ENCODE peak calls at places on chromosomes 4 and X, in ten cellular contexts. One of them, this sample, is unnamed.

GRCh38 chr4:154076921-154077320 is 288.0 kb upstream of the SFRP2 start:
- DNase-seq in AG04449: no peak
- DNase-seq in HT1080: peak
- DNase-seq in NCI-H1092: no peak
- DNase-seq in PC-3: peak
- DNase-seq in midbrain: no peak
- DNase-seq in choroid plexus epithelial cell: peak
- DNase-seq in Kasumi-1: no peak
- DNase-seq in fibroblast of pulmonary artery: peak
- DNase-seq in M059J: peak
- DNase-seq in this sample: no peak

GRCh38 chrX:147848543-147849448 is 62.9 kb upstream of the FMR1 start:
- DNase-seq in AG04449: no peak
- DNase-seq in HT1080: no peak
- DNase-seq in NCI-H1092: no peak
- DNase-seq in PC-3: no peak
- DNase-seq in midbrain: no peak
- DNase-seq in choroid plexus epithelial cell: no peak
- DNase-seq in Kasumi-1: no peak
- DNase-seq in fibroblast of pulmonary artery: no peak
- DNase-seq in M059J: no peak
- DNase-seq in this sample: no peak

GRCh38 chr4:110195561-110196205 is 2.7 kb downstream of the ELOVL6 start:
- DNase-seq in AG04449: no peak
- DNase-seq in HT1080: no peak
- DNase-seq in NCI-H1092: no peak
- DNase-seq in PC-3: no peak
- DNase-seq in midbrain: no peak
- DNase-seq in choroid plexus epithelial cell: peak
- DNase-seq in Kasumi-1: peak
- DNase-seq in fibroblast of pulmonary artery: no peak
- DNase-seq in M059J: no peak
- DNase-seq in this sample: peak

GRCh38 chr4:2341911-2342652 is 76.4 kb downstream of the ZFYVE28 start:
- DNase-seq in AG04449: no peak
- DNase-seq in HT1080: no peak
- DNase-seq in NCI-H1092: no peak
- DNase-seq in PC-3: no peak
- DNase-seq in midbrain: no peak
- DNase-seq in choroid plexus epithelial cell: no peak
- DNase-seq in Kasumi-1: no peak
- DNase-seq in fibroblast of pulmonary artery: no peak
- DNase-seq in M059J: no peak
- DNase-seq in this sample: no peak

GRCh38 chr4:100290585-100290984 is 100.3 kb upstream of the DDIT4L start:
- DNase-seq in AG04449: no peak
- DNase-seq in HT1080: peak
- DNase-seq in NCI-H1092: no peak
- DNase-seq in PC-3: peak
- DNase-seq in midbrain: no peak
- DNase-seq in choroid plexus epithelial cell: no peak
- DNase-seq in Kasumi-1: no peak
- DNase-seq in fibroblast of pulmonary artery: no peak
- DNase-seq in M059J: peak
- DNase-seq in this sample: no peak

GRCh38 chr4:131091896-131092295 is 1995.9 kb downstream of the C4orf33 start:
- DNase-seq in AG04449: no peak
- DNase-seq in HT1080: peak
- DNase-seq in NCI-H1092: peak
- DNase-seq in PC-3: peak
- DNase-seq in midbrain: peak
- DNase-seq in choroid plexus epithelial cell: peak
- DNase-seq in Kasumi-1: peak
- DNase-seq in fibroblast of pulmonary artery: peak
- DNase-seq in M059J: peak
- DNase-seq in this sample: no peak

GRCh38 chr4:176090115-176090514 is 24.5 kb downstream of the WDR17 start:
- DNase-seq in AG04449: no peak
- DNase-seq in HT1080: no peak
- DNase-seq in NCI-H1092: no peak
- DNase-seq in PC-3: no peak
- DNase-seq in midbrain: no peak
- DNase-seq in choroid plexus epithelial cell: no peak
- DNase-seq in Kasumi-1: peak
- DNase-seq in fibroblast of pulmonary artery: no peak
- DNase-seq in M059J: no peak
- DNase-seq in this sample: no peak

GRCh38 chrX:40172980-40173661 is 75.4 kb upstream of the BCOR start:
- DNase-seq in AG04449: no peak
- DNase-seq in HT1080: no peak
- DNase-seq in NCI-H1092: no peak
- DNase-seq in PC-3: no peak
- DNase-seq in midbrain: no peak
- DNase-seq in choroid plexus epithelial cell: no peak
- DNase-seq in Kasumi-1: no peak
- DNase-seq in fibroblast of pulmonary artery: no peak
- DNase-seq in M059J: no peak
- DNase-seq in this sample: no peak

GRCh38 chr4:38757945-38758344 is 24.8 kb downstream of the TLR10 start:
- DNase-seq in AG04449: no peak
- DNase-seq in HT1080: no peak
- DNase-seq in NCI-H1092: no peak
- DNase-seq in PC-3: peak
- DNase-seq in midbrain: no peak
- DNase-seq in choroid plexus epithelial cell: no peak
- DNase-seq in Kasumi-1: no peak
- DNase-seq in fibroblast of pulmonary artery: no peak
- DNase-seq in M059J: peak
- DNase-seq in this sample: no peak

This sample was measured in activated naive CD8-positive, alpha-beta T cell treated with anti-CD3 and anti-CD28 coated beads, Interleukin-2, amount 50 U/mL, for 24 hours.